ENCODE peak calls at places on chromosomes 4 and X, in ten cellular contexts. M is left lung, C is GM23338, F is A549, J is hepatocyte, H is HL-60, B is dorsolateral prefrontal cortex, R is fibroblast of lung, P is trophoblast cell, Y is substantia nigra. T is an unnamed sample.
A peak's percentile ranks its signal among the peaks of the same experiment; 100 is the strongest.

GRCh38 chr4:64016893-64017292 is 392.4 kb downstream of the TECRL start:
- DNase-seq in H (no peak), R (no peak), M (no peak), J (no peak), P (no peak), Y (no peak), B (no peak), C (no peak), F (no peak), T (no peak)

GRCh38 chr4:126168484-126168883 is 853.7 kb downstream of the FAT4 start:
- DNase-seq in C (no peak), J (no peak), B (no peak), Y (no peak), H (no peak), F (no peak), M (no peak), R (no peak), P (no peak), T (no peak)

GRCh38 chr4:184163813-184164212 is 53.9 kb downstream of the ENPP6 start:
- DNase-seq in R (peak; percentile 38), H (peak; percentile 11), B (peak; percentile 32), F (peak; percentile 41), M (peak; percentile 57), Y (peak; percentile 28), J (peak; percentile 84), C (peak; percentile 88), P (peak; percentile 86), T (peak; percentile 47)

GRCh38 chr4:188246488-188246887 is 107.2 kb downstream of the TRIML1 start:
- DNase-seq in J (no peak), C (peak; percentile 69), P (no peak), M (no peak), F (peak; percentile 46), H (no peak), B (no peak), R (peak; percentile 6), Y (no peak), T (no peak)

GRCh38 chr4:3248811-3249661 is at the start of gene MSANTD1:
- DNase-seq in Y (no peak), J (peak; percentile 66), F (no peak), R (peak; percentile 69), B (no peak), P (peak; percentile 34), C (peak; percentile 71), H (no peak), M (no peak), T (no peak)

GRCh38 chr4:16289872-16290554 is 63.7 kb upstream of the TAPT1 start:
- DNase-seq in J (peak; percentile 51), F (peak; percentile 17), R (peak; percentile 61), M (no peak), H (peak; percentile 3), P (peak; percentile 67), Y (no peak), B (no peak), C (peak; percentile 69), T (peak; percentile 33)

GRCh38 chrX:70001269-70001668 is 48.5 kb downstream of the AWAT2 start:
- DNase-seq in M (no peak), H (no peak), Y (no peak), J (no peak), B (no peak), C (no peak), R (no peak), F (no peak), P (no peak), T (no peak)

GRCh38 chr4:100184787-100185186 is 5.5 kb downstream of the DDIT4L start:
- DNase-seq in M (no peak), Y (no peak), C (no peak), P (no peak), H (no peak), F (no peak), R (no peak), B (no peak), J (no peak), T (no peak)

GRCh38 chrX:143854006-143854405 is 29.9 kb upstream of the UBE2NL start:
- DNase-seq in P (no peak), J (no peak), M (no peak), F (no peak), H (no peak), C (no peak), B (no peak), Y (no peak), R (peak; percentile 47), T (no peak)

GRCh38 chr4:85807247-85807915 is 332.4 kb downstream of the ARHGAP24 start:
- DNase-seq in F (peak; percentile 29), Y (no peak), J (no peak), C (no peak), H (no peak), M (no peak), B (no peak), R (peak; percentile 59), P (no peak), T (no peak)

GRCh38 chrX:67734111-67734753 is 190.4 kb downstream of the AR start:
- DNase-seq in C (no peak), J (no peak), H (peak; percentile 79), B (no peak), M (no peak), R (no peak), F (no peak), Y (no peak), P (no peak), T (no peak)
- H3K27ac ChIP-seq in C (no peak overlapping the region), J (no peak overlapping the region), H (peak overlapping the region; percentile 48), B (no peak overlapping the region), M (no peak overlapping the region), R (no peak overlapping the region), F (no peak overlapping the region), Y (no peak overlapping the region), P (no peak overlapping the region), T (no peak overlapping the region)

DNA sequence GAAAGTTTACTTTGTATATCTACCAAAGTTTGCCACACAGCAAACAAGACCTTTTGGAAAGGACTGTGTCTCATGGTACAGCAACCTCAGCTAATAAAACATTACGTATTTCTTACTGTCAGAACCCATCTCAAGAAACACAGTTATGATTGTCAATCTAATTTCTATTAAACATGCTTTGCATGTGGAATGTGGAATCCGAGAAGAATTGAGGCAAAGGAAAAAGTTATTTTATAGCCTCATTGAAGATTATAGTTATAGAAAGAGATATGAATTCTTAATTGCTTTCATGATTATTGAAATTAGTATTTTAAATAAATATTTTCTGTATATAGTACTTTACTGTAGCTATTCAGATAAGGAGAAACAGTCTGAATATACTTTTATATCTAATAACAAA is 5.4 kb downstream of the PCDH7 start:
- DNase-seq in C (no peak), B (no peak), F (no peak), Y (no peak), J (no peak), R (peak; percentile 29), P (no peak), M (no peak), H (no peak), T (no peak)
- H3K27ac ChIP-seq in C (no peak overlapping the region), B (no peak overlapping the region), F (no peak overlapping the region), Y (no peak overlapping the region), J (no peak overlapping the region), R (no peak overlapping the region), P (no peak overlapping the region), M (no peak overlapping the region), H (no peak overlapping the region), T (no peak overlapping the region)

GRCh38 chr4:87258677-87259076 is 38.3 kb upstream of the KLHL8 start:
- DNase-seq in F (no peak), H (no peak), P (no peak), M (no peak), R (no peak), J (no peak), B (no peak), Y (no peak), C (no peak), T (no peak)

GRCh38 chr4:87255755-87256154 is 35.3 kb upstream of the KLHL8 start:
- DNase-seq in F (no peak), M (no peak), C (no peak), R (no peak), B (no peak), Y (no peak), H (no peak), J (no peak), P (no peak), T (no peak)

GRCh38 chr4:87260477-87260876 is 40.1 kb upstream of the KLHL8 start:
- DNase-seq in Y (no peak), F (no peak), B (no peak), P (no peak), R (no peak), J (no peak), H (no peak), C (no peak), M (no peak), T (no peak)

GRCh38 chr4:87262886-87263285 is 42.5 kb upstream of the KLHL8 start:
- DNase-seq in H (no peak), R (no peak), M (no peak), B (no peak), C (no peak), P (no peak), J (no peak), Y (no peak), F (no peak), T (no peak)

GRCh38 chr4:87257523-87257922 is 37.1 kb upstream of the KLHL8 start:
- DNase-seq in R (no peak), J (no peak), C (no peak), M (no peak), B (no peak), H (no peak), F (no peak), P (no peak), Y (no peak), T (no peak)
- H3K27ac ChIP-seq in R (no peak overlapping the region), J (peak overlapping the region; percentile 7), C (no peak overlapping the region), M (no peak overlapping the region), B (no peak overlapping the region), H (no peak overlapping the region), F (no peak overlapping the region), P (no peak overlapping the region), Y (no peak overlapping the region), T (no peak overlapping the region)

GRCh38 chr4:41507292-41507933 is 30.5 kb upstream of the LIMCH1 start:
- DNase-seq in C (no peak), J (no peak), P (peak; percentile 12), H (no peak), R (no peak), Y (no peak), B (no peak), M (no peak), F (peak; percentile 73), T (no peak)

GRCh38 chr4:41504167-41504566 is 33.8 kb upstream of the LIMCH1 start:
- DNase-seq in M (no peak), P (no peak), F (peak; percentile 16), J (no peak), B (no peak), Y (no peak), H (no peak), R (no peak), C (no peak), T (no peak)

GRCh38 chr4:41509411-41510008 is 28.4 kb upstream of the LIMCH1 start:
- DNase-seq in Y (no peak), P (no peak), J (no peak), B (peak; percentile 17), M (no peak), H (no peak), R (no peak), F (no peak), C (no peak), T (no peak)

GRCh38 chr4:41505161-41505653 is 32.8 kb upstream of the LIMCH1 start:
- DNase-seq in P (no peak), B (no peak), Y (no peak), C (no peak), F (peak; percentile 23), R (peak; percentile 45), J (no peak), M (no peak), H (no peak), T (no peak)

DNA sequence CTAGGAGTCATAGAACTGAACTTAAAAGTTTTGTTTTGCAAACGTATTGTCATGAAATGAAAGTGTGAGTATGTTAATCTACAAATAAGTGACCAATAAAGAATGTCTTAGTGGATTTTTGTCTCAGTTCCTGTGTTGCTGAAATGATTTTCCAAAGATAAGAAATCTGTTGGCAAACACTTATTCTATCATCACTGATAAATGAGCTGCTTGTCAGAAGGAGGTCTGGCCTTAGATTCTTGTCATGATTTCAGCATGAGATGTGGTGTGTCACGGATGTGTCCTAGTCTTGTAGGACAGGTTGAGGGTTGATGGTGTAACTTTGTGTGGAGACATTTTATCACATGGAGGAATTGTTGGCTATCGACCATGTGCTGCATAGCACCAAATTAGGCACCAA is 31.9 kb upstream of the LIMCH1 start:
- DNase-seq in R (peak; percentile 46), B (no peak), F (peak; percentile 78), P (peak; percentile 94), C (no peak), M (no peak), Y (no peak), J (no peak), H (no peak), T (no peak)
- H3K27ac ChIP-seq in R (no peak overlapping the region), B (no peak overlapping the region), F (peak overlapping the region; percentile 93), P (no peak overlapping the region), C (no peak overlapping the region), M (no peak overlapping the region), Y (no peak overlapping the region), J (no peak overlapping the region), H (no peak overlapping the region), T (no peak overlapping the region)